ENCODE peak calls at places on chromosomes 6 and 20, in four cellular contexts. J, H, S and A are unnamed samples.

GRCh38 chr6:146851837-146852236 is 253.1 kb downstream of the ADGB start:
- DNase-seq in J (no peak), H (no peak), S (no peak), A (no peak)

GRCh38 chr20:56431451-56431850 is 19.4 kb downstream of the CASS4 start:
- DNase-seq in J (no peak), H (no peak), S (no peak), A (no peak)

GRCh38 chr6:101393291-101394251 is at the start of gene GRIK2:
- DNase-seq in J (peak), H (no peak), S (peak), A (peak)

GRCh38 chr6:69917834-69918233 is 51.5 kb downstream of the COL19A1 start:
- DNase-seq in J (no peak), H (peak), S (no peak), A (no peak)

GRCh38 chr20:24166127-24166389 is 177.5 kb upstream of the GGTLC1 start:
- DNase-seq in J (no peak), H (no peak), S (no peak), A (no peak)

GRCh38 chr20:3706774-3707507 is 5.5 kb downstream of the SIGLEC1 start:
- DNase-seq in J (no peak), H (no peak), S (no peak), A (no peak)

GRCh38 chr6:169966312-169967181 is 215.1 kb downstream of the ERMARD start:
- DNase-seq in J (no peak), H (no peak), S (no peak), A (peak)

GRCh38 chr6:142913511-142914047 is 31.4 kb downstream of the HIVEP2 start:
- DNase-seq in J (no peak), H (peak), S (no peak), A (no peak)

GRCh38 chr6:151067684-151068596 is 171.8 kb upstream of the AKAP12 start:
- DNase-seq in J (no peak), H (no peak), S (no peak), A (no peak)

GRCh38 chr20:54475334-54476287 is at the start of gene DOK5:
- DNase-seq in J (peak), H (no peak), S (no peak), A (peak)

GRCh38 chr20:2005831-2006426 is 12.1 kb upstream of the PDYN start:
- DNase-seq in J (peak), H (no peak), S (peak), A (no peak)

GRCh38 chr20:34949120-34949519 is 6.5 kb downstream of the GSS start:
- DNase-seq in J (no peak), H (no peak), S (no peak), A (no peak)

GRCh38 chr20:13430346-13431002 is 208.3 kb downstream of the TASP1 start:
- DNase-seq in J (no peak), H (peak), S (no peak), A (no peak)

GRCh38 chr20:17688965-17689364 is 6.9 kb upstream of the RRBP1 start:
- DNase-seq in J (no peak), H (no peak), S (no peak), A (no peak)

GRCh38 chr6:166567107-166567506 is 19.4 kb downstream of the RAMACL start:
- DNase-seq in J (no peak), H (no peak), S (no peak), A (no peak)

GRCh38 chr6:35833534-35833933 is 28.4 kb downstream of the LHFPL5 start:
- DNase-seq in J (no peak), H (no peak), S (no peak), A (no peak)

GRCh38 chr6:54516331-54516730 is 208.1 kb downstream of the TINAG start:
- DNase-seq in J (no peak), H (no peak), S (no peak), A (no peak)

GRCh38 chr6:144165784-144166183 is 15.5 kb downstream of the STX11 start:
- DNase-seq in J (no peak), H (no peak), S (no peak), A (no peak)
- TF ChIP-seq USF1 in J (no peak), H (no peak), S (no peak), A (no peak)

GRCh38 chr20:57450419-57450818 is 59.2 kb downstream of the RBM38 start:
- DNase-seq in J (no peak), H (peak), S (peak), A (peak)

GRCh38 chr20:57451356-57451755 is 60.2 kb downstream of the RBM38 start:
- DNase-seq in J (no peak), H (no peak), S (no peak), A (no peak)

GRCh38 chr20:57450931-57451330 is 59.7 kb downstream of the RBM38 start:
- DNase-seq in J (no peak), H (no peak), S (no peak), A (peak)

GRCh38 chr20:57449398-57450354 is 58.5 kb downstream of the RBM38 start:
- DNase-seq in J (no peak), H (no peak), S (no peak), A (no peak)

GRCh38 chr20:57451759-57452661 is 60.8 kb downstream of the RBM38 start:
- DNase-seq in J (no peak), H (no peak), S (peak), A (no peak)
- TF ChIP-seq USF1 in J (no peak), H (no peak), S (peak), A (no peak)

GRCh38 chr6:125871365-125871764 is 80.6 kb downstream of the NCOA7 start:
- DNase-seq in J (no peak), H (no peak), S (no peak), A (no peak)

GRCh38 chr6:125868252-125868651 is 77.5 kb downstream of the NCOA7 start:
- DNase-seq in J (no peak), H (no peak), S (no peak), A (no peak)

GRCh38 chr6:125867483-125867935 is 76.7 kb downstream of the NCOA7 start:
- DNase-seq in J (peak), H (no peak), S (no peak), A (no peak)

GRCh38 chr6:125868996-125869395 is 78.2 kb downstream of the NCOA7 start:
- DNase-seq in J (no peak), H (no peak), S (peak), A (peak)

GRCh38 chr6:125869427-125869826 is 78.7 kb downstream of the NCOA7 start:
- DNase-seq in J (no peak), H (no peak), S (peak), A (peak)
- TF ChIP-seq USF1 in J (no peak), H (no peak), S (no peak), A (no peak)

GRCh38 chr20:62368303-62368628 is 1.2 kb upstream of the LAMA5 start:
- DNase-seq in J (no peak), H (no peak), S (no peak), A (no peak)

GRCh38 chr20:62366370-62367135 is 559 bp downstream of the LAMA5 start:
- DNase-seq in J (peak), H (no peak), S (peak), A (peak)

GRCh38 chr20:62365814-62366369 is 1.2 kb downstream of the LAMA5 start:
- DNase-seq in J (peak), H (no peak), S (peak), A (no peak)

GRCh38 chr20:62367483-62368302 is 581 bp upstream of the LAMA5 start:
- DNase-seq in J (peak), H (no peak), S (no peak), A (peak)

GRCh38 chr20:62367136-62367482 is at the start of gene LAMA5:
- DNase-seq in J (peak), H (no peak), S (peak), A (peak)
- TF ChIP-seq USF1 in J (no peak), H (no peak), S (no peak), A (no peak)

DNA sequence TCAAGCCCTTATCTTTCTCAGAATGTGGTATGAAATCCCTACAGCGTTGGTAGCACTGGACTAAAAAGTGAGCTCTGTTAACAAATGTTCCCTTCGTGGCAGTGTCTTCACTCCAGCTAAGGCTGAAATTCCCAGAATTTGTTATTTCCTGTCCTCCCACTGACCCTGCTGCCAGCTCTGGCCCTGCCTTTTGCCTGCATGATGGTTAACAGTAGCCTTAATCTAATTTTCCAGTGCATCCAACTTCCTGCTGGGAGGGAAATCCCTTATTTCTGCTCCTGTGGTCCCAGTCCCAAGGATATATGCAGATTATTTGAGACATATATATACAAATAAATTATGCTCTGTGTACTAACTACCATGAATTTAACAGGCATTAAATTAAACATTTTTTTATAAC is 157.2 kb upstream of the CARMIL1 start:
- DNase-seq in J (no peak), H (no peak), S (no peak), A (peak)
- TF ChIP-seq USF1 in J (no peak), H (no peak), S (no peak), A (no peak)

DNA sequence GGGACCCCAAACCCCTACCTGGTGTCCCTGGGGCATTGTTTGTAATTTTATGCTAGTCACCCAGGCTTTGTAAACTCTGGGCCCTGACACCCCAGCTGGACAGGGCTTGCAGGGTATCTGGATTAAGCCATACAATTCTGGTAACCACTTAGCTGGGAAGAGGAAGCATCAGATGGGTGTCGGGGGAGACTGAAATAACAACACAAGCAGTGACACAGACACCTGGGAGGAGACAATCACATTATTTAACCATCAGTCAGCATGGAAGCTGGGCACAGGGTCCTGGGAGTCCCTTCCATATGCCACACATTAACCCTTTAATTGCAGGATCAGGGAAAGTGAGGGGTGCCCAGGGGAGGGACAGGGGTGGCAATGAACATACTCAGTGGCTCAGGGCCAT is 29.8 kb downstream of the COL11A2 start:
- DNase-seq in J (no peak), H (no peak), S (no peak), A (peak)
- TF ChIP-seq USF1 in J (no peak), H (no peak), S (no peak), A (no peak)

DNA sequence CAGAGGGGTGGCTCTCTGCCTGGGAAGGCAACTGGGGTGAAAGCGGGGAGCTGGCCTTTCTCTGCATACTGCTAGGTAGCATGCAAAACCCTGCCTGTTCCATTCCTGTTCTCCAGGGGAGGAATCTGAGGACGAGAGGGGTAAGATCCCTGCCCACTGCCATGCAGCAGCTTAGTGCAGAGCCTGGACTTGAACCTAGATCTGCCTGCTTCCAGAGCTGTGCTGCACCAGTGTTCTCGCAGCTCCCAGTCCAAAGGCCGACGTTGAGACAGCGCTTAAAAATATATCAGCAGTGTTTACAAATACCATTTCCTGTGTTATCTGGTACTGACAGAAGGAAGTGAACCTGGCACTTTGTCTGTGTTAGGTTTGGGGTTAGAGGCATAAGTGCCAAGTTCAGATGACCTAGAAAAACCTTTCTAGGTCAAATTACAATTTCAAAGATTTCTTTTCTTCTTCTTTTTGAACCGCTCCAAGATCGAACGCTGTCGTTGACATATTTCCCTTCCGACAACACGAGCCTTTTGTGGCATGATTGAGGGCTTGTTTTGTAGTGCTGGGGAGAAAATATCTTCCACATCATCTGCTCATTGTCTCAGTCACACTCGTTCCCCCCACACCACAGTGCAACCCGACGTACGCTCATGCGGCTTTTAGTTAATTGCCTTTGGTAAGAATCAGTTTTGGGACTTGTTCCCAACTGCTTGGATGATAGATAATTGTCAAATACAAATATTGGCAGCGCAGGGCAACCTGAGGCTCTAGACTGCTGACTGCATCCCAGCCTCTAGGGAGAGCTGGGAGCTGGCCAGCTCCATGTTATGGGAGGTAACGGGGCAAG is 44.6 kb downstream of the TOX2 start:
- DNase-seq in J (no peak), H (no peak), S (peak), A (no peak)
- TF ChIP-seq USF1 in J (no peak), H (no peak), S (no peak), A (no peak)